ENCODE peak calls at places on chromosomes 1 and 21, in eight cellular contexts. U, A, Z, K, X, P, H and G are unnamed samples.

GRCh38 chr1:230392141-230392909 is 33.8 kb downstream of the PGBD5 start:
- DNase-seq in U (no peak), A (no peak), Z (peak), K (no peak), X (no peak), P (no peak), H (no peak), G (no peak)

GRCh38 chr21:33901421-33902288 is 13.9 kb downstream of the ATP5PO start:
- DNase-seq in U (peak), A (peak), Z (no peak), K (no peak), X (no peak), P (no peak), H (peak), G (no peak)

GRCh38 chr1:4624801-4625200 is 29.6 kb upstream of the AJAP1 start:
- DNase-seq in U (no peak), A (no peak), Z (peak), K (no peak), X (no peak), P (no peak), H (peak), G (no peak)

GRCh38 chr1:44313265-44313918 is 41.7 kb downstream of the ERI3 start:
- DNase-seq in U (no peak), A (no peak), Z (no peak), K (no peak), X (no peak), P (no peak), H (no peak), G (no peak)

GRCh38 chr1:31203215-31203614 is 36.5 kb downstream of the NKAIN1 start:
- DNase-seq in U (no peak), A (no peak), Z (no peak), K (no peak), X (no peak), P (no peak), H (no peak), G (no peak)

GRCh38 chr1:116763116-116763786 is 9.0 kb downstream of the CD2 start:
- DNase-seq in U (no peak), A (peak), Z (no peak), K (peak), X (no peak), P (no peak), H (no peak), G (no peak)

GRCh38 chr1:84889437-84889836 is 3.6 kb downstream of the LPAR3 start:
- DNase-seq in U (no peak), A (no peak), Z (no peak), K (no peak), X (no peak), P (no peak), H (no peak), G (no peak)

GRCh38 chr1:161718559-161719324 is 2.6 kb upstream of the FCRLB start:
- DNase-seq in U (no peak), A (no peak), Z (no peak), K (no peak), X (no peak), P (no peak), H (no peak), G (peak)

GRCh38 chr1:174968750-174969244 is 30.9 kb upstream of the CACYBP start:
- DNase-seq in U (no peak), A (peak), Z (no peak), K (peak), X (no peak), P (no peak), H (no peak), G (peak)

GRCh38 chr21:28548291-28548690 is 444.4 kb downstream of the LTN1 start:
- DNase-seq in U (no peak), A (no peak), Z (no peak), K (no peak), X (no peak), P (no peak), H (no peak), G (no peak)

GRCh38 chr1:56506314-56506743 is 73.0 kb downstream of the PLPP3 start:
- DNase-seq in U (no peak), A (no peak), Z (peak), K (no peak), X (no peak), P (no peak), H (peak), G (no peak)

GRCh38 chr1:183992424-183992823 is 45.1 kb downstream of the COLGALT2 start:
- DNase-seq in U (no peak), A (no peak), Z (no peak), K (no peak), X (no peak), P (no peak), H (no peak), G (no peak)

GRCh38 chr1:95742591-95743089 is 508.6 kb downstream of the RWDD3 start:
- DNase-seq in U (no peak), A (no peak), Z (no peak), K (no peak), X (no peak), P (no peak), H (no peak), G (no peak)

GRCh38 chr1:103220503-103221095 is 112.3 kb upstream of the COL11A1 start:
- DNase-seq in U (no peak), A (no peak), Z (no peak), K (no peak), X (peak), P (no peak), H (no peak), G (no peak)

GRCh38 chr1:28751315-28752056 is 14.7 kb downstream of the YTHDF2 start:
- DNase-seq in U (no peak), A (no peak), Z (no peak), K (no peak), X (no peak), P (no peak), H (no peak), G (no peak)

GRCh38 chr1:186512698-186513457 is 52.0 kb upstream of the PDC start:
- DNase-seq in U (no peak), A (no peak), Z (no peak), K (no peak), X (no peak), P (no peak), H (no peak), G (no peak)

GRCh38 chr1:235783148-235783776 is 83.4 kb downstream of the LYST start:
- DNase-seq in U (no peak), A (no peak), Z (no peak), K (no peak), X (peak), P (no peak), H (no peak), G (no peak)

GRCh38 chr1:171221665-171222591 is 26.4 kb upstream of the FMO1 start:
- DNase-seq in U (peak), A (no peak), Z (no peak), K (no peak), X (no peak), P (no peak), H (no peak), G (no peak)

GRCh38 chr1:67766117-67766978 is 66.9 kb downstream of the GNG12 start:
- DNase-seq in U (peak), A (peak), Z (no peak), K (no peak), X (peak), P (no peak), H (no peak), G (peak)

GRCh38 chr1:162822391-162823200 is 32.1 kb downstream of the HSD17B7 start:
- DNase-seq in U (peak), A (peak), Z (no peak), K (no peak), X (no peak), P (no peak), H (peak), G (peak)

GRCh38 chr21:44845418-44846200 is 27.7 kb upstream of the SUMO3 start:
- DNase-seq in U (peak), A (peak), Z (peak), K (peak), X (no peak), P (no peak), H (peak), G (peak)

GRCh38 chr21:40765771-40766170 is 81.2 kb downstream of the DSCAM start:
- DNase-seq in U (peak), A (no peak), Z (no peak), K (no peak), X (no peak), P (no peak), H (no peak), G (no peak)

GRCh38 chr1:15915991-15916390 is 59.9 kb downstream of the ZBTB17 start:
- DNase-seq in U (no peak), A (no peak), Z (no peak), K (no peak), X (no peak), P (no peak), H (no peak), G (no peak)

GRCh38 chr1:21022279-21023040 is 154.2 kb downstream of the EIF4G3 start:
- DNase-seq in U (no peak), A (peak), Z (peak), K (no peak), X (peak), P (no peak), H (peak), G (peak)

GRCh38 chr1:98084188-98084587 is 163.4 kb upstream of the DPYD start:
- DNase-seq in U (no peak), A (no peak), Z (no peak), K (no peak), X (no peak), P (no peak), H (no peak), G (no peak)

GRCh38 chr21:42781150-42781980 is 98.0 kb downstream of the WDR4 start:
- DNase-seq in U (peak), A (peak), Z (no peak), K (no peak), X (no peak), P (no peak), H (no peak), G (no peak)

GRCh38 chr1:5688479-5689077 is 303.6 kb downstream of the NPHP4 start:
- DNase-seq in U (no peak), A (no peak), Z (no peak), K (no peak), X (no peak), P (no peak), H (no peak), G (no peak)

GRCh38 chr21:32562426-32562825 is 22.9 kb downstream of the TCP10L start:
- DNase-seq in U (no peak), A (peak), Z (no peak), K (no peak), X (no peak), P (no peak), H (no peak), G (no peak)

DNA sequence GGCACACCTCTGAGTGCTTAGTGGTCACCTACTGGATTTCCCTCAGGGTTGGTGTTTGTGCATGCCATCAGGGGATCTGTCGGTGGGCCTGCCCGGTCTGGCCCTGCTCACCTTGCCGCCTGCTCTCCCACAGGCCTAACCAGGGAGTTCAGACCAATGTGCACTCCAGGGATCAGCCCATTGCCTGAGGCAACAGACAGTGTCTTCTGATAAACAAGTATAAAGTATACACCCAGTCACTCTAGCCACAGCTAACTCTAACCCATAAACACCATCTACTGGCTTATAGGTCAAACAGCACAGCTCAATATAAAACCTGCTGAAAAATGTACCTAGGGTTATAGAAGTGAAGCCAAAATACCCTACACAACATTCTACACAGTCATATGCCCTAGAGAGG is 1300.0 kb downstream of the PLA2G4A start:
- DNase-seq in U (no peak), A (no peak), Z (no peak), K (no peak), X (no peak), P (no peak), H (no peak), G (peak)
- TF ChIP-seq CTCF in U (no peak), A (no peak), Z (no peak), K (no peak), X (peak), P (no peak), H (no peak), G (peak)

DNA sequence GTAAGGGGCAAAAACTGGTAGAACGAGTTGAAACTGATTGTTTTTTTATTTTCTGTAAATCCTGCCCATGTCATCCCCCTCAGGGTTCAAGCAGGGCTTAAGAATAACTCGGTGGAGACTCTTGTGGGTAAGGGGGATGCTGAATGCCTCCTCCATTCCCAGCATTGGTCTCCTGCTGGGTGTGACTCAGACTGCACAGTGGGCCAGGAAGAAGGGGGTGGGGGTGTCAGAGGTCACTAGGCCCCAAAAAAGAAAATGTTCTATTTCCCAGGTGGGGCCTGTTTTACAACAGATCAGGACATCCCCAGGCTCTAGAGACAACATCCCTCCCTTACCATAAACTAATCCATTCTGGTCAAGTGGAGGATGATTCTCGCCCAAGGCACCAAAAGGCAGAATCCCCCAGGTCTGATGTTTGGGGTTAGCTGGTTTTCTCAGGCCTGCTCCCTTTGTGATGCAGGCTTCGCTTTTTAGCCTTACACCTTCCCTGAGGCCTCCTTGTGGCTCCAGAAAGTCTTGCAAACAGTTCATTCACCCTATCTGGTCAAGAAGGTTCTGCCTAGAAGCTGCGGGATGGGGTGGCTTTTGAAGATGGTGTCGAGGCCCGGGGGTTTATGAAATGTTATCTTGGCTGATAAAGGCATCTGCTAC is 10.7 kb upstream of the GRHL3 start:
- DNase-seq in U (no peak), A (no peak), Z (no peak), K (no peak), X (no peak), P (no peak), H (no peak), G (no peak)
- TF ChIP-seq CTCF in U (peak), A (no peak), Z (no peak), K (no peak), X (peak), P (peak), H (no peak), G (no peak)

GRCh38 chr1:167293057-167293456 is 72.4 kb downstream of the POU2F1 start:
- DNase-seq in U (no peak), A (no peak), Z (no peak), K (no peak), X (no peak), P (no peak), H (no peak), G (no peak)

GRCh38 chr1:167294528-167294927 is 73.8 kb downstream of the POU2F1 start:
- DNase-seq in U (no peak), A (no peak), Z (no peak), K (no peak), X (no peak), P (no peak), H (no peak), G (no peak)

GRCh38 chr1:167291539-167292195 is 71.0 kb downstream of the POU2F1 start:
- DNase-seq in U (no peak), A (no peak), Z (no peak), K (no peak), X (no peak), P (no peak), H (no peak), G (no peak)

GRCh38 chr1:167289063-167289442 is 68.4 kb downstream of the POU2F1 start:
- DNase-seq in U (no peak), A (no peak), Z (no peak), K (no peak), X (no peak), P (no peak), H (no peak), G (no peak)

GRCh38 chr1:167292216-167292615 is 71.5 kb downstream of the POU2F1 start:
- DNase-seq in U (no peak), A (no peak), Z (no peak), K (no peak), X (no peak), P (no peak), H (no peak), G (no peak)
- TF ChIP-seq CTCF in U (no peak), A (no peak), Z (no peak), K (no peak), X (no peak), P (no peak), H (no peak), G (no peak)

GRCh38 chr1:112719706-112720105 is 4.6 kb upstream of the PPM1J start:
- DNase-seq in U (no peak), A (no peak), Z (no peak), K (no peak), X (no peak), P (no peak), H (no peak), G (no peak)

GRCh38 chr1:112721966-112722524 is 6.9 kb upstream of the PPM1J start:
- DNase-seq in U (no peak), A (no peak), Z (no peak), K (no peak), X (no peak), P (no peak), H (no peak), G (no peak)

GRCh38 chr1:112723511-112723839 is 8.3 kb upstream of the PPM1J start:
- DNase-seq in U (no peak), A (no peak), Z (no peak), K (no peak), X (no peak), P (no peak), H (no peak), G (no peak)

GRCh38 chr1:112718691-112719418 is 3.7 kb upstream of the PPM1J start:
- DNase-seq in U (peak), A (peak), Z (peak), K (peak), X (no peak), P (no peak), H (peak), G (peak)

GRCh38 chr1:112722601-112723510 is 7.7 kb upstream of the PPM1J start:
- DNase-seq in U (peak), A (peak), Z (no peak), K (no peak), X (no peak), P (no peak), H (no peak), G (no peak)
- TF ChIP-seq CTCF in U (no peak), A (no peak), Z (no peak), K (no peak), X (peak), P (no peak), H (no peak), G (no peak)

GRCh38 chr1:192610114-192610958 is 25.6 kb upstream of the RGS13 start:
- DNase-seq in U (no peak), A (no peak), Z (no peak), K (no peak), X (no peak), P (no peak), H (no peak), G (peak)
- TF ChIP-seq CTCF in U (peak), A (peak), Z (peak), K (peak), X (peak), P (peak), H (peak), G (peak)

DNA sequence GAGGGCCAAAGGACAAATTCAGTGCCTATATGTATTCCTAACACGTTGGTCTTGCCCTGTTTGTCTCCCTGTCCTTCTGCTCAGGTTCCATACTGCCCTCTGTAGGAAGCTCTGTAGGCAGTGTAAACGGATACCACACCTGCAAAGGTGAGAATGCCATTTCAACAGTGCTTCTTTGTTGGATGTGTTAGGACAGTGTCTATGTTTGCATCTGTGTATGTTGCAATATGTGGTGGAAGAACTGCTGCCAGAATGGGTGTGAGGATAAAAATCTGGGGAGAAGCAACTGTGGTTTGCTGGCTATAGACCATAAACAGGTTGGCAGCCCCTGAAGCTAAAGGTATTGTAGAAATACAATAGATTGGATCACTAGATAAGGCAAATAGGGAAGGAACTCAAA is 113.1 kb upstream of the BMP8A start:
- DNase-seq in U (no peak), A (no peak), Z (no peak), K (no peak), X (no peak), P (no peak), H (no peak), G (no peak)
- TF ChIP-seq CTCF in U (no peak), A (peak), Z (no peak), K (peak), X (peak), P (peak), H (no peak), G (peak)

GRCh38 chr1:198364471-198364870 is 176.0 kb downstream of the ATP6V1G3 start:
- DNase-seq in U (no peak), A (no peak), Z (no peak), K (no peak), X (no peak), P (no peak), H (no peak), G (no peak)

GRCh38 chr1:198361373-198361772 is 179.1 kb downstream of the ATP6V1G3 start:
- DNase-seq in U (no peak), A (no peak), Z (no peak), K (no peak), X (no peak), P (no peak), H (no peak), G (no peak)

GRCh38 chr1:198363752-198364151 is 176.7 kb downstream of the ATP6V1G3 start:
- DNase-seq in U (no peak), A (no peak), Z (no peak), K (no peak), X (no peak), P (no peak), H (no peak), G (no peak)

GRCh38 chr1:198367296-198367695 is 173.2 kb downstream of the ATP6V1G3 start:
- DNase-seq in U (no peak), A (no peak), Z (no peak), K (no peak), X (no peak), P (no peak), H (no peak), G (no peak)
- TF ChIP-seq CTCF in U (no peak), A (no peak), Z (no peak), K (no peak), X (no peak), P (no peak), H (no peak), G (no peak)